ENCODE peak calls at places on chromosomes 13 and 19, in five cellular contexts. Q is IMR-90, J is A549, L is H1, C is HCT116. R is an unnamed sample.

GRCh38 chr13:69243366-69243765 is 864.3 kb upstream of the ATXN8OS start:
- DNase-seq in Q (no peak), J (no peak), L (no peak), C (no peak), R (no peak)

GRCh38 chr19:8302734-8303133 is 5.4 kb downstream of the CD320 start:
- DNase-seq in Q (no peak), J (no peak), L (no peak), C (no peak), R (no peak)

GRCh38 chr13:110644892-110645521 is 29.7 kb downstream of the NAXD start:
- DNase-seq in Q (peak), J (no peak), L (peak), C (no peak), R (no peak)

GRCh38 chr13:26948353-26948752 is 187.8 kb upstream of the GPR12 start:
- DNase-seq in Q (no peak), J (no peak), L (no peak), C (no peak), R (no peak)

GRCh38 chr13:43529796-43530195 is 257.0 kb downstream of the ENOX1 start:
- DNase-seq in Q (no peak), J (no peak), L (no peak), C (no peak), R (no peak)

GRCh38 chr19:49216076-49216475 is 58.5 kb downstream of the TRPM4 start:
- DNase-seq in Q (peak), J (no peak), L (no peak), C (no peak), R (no peak)

GRCh38 chr13:114068723-114069322 is 63.6 kb downstream of the RASA3 start:
- DNase-seq in Q (peak), J (no peak), L (no peak), C (no peak), R (no peak)

GRCh38 chr19:29054886-29055675 is 157.9 kb downstream of the UQCRFS1 start:
- DNase-seq in Q (no peak), J (no peak), L (no peak), C (no peak), R (no peak)

GRCh38 chr13:30346789-30347167 is 39.4 kb upstream of the KATNAL1 start:
- DNase-seq in Q (no peak), J (no peak), L (no peak), C (no peak), R (no peak)

GRCh38 chr13:107192289-107192688 is 624.4 kb upstream of the ARGLU1 start:
- DNase-seq in Q (peak), J (no peak), L (peak), C (no peak), R (peak)

GRCh38 chr13:43848250-43848649 is 31.3 kb downstream of the CCDC122 start:
- DNase-seq in Q (peak), J (no peak), L (no peak), C (no peak), R (peak)

GRCh38 chr13:60282708-60283107 is 114.3 kb upstream of the TDRD3 start:
- DNase-seq in Q (no peak), J (no peak), L (no peak), C (no peak), R (no peak)

GRCh38 chr19:18644144-18645034 is 7.6 kb downstream of the KLHL26 start:
- DNase-seq in Q (no peak), J (no peak), L (no peak), C (no peak), R (no peak)

GRCh38 chr19:43802216-43802951 is at the start of gene LYPD5:
- DNase-seq in Q (no peak), J (no peak), L (no peak), C (no peak), R (no peak)

GRCh38 chr19:29323046-29323971 is 110.4 kb upstream of the UQCRFS1 start:
- DNase-seq in Q (no peak), J (no peak), L (no peak), C (no peak), R (no peak)

GRCh38 chr13:91362908-91363307 is 15.4 kb downstream of the MIR17HG start:
- DNase-seq in Q (no peak), J (no peak), L (no peak), C (no peak), R (peak)

GRCh38 chr19:30439271-30439750 is 67.1 kb downstream of the ZNF536 start:
- DNase-seq in Q (no peak), J (no peak), L (no peak), C (no peak), R (no peak)

GRCh38 chr13:76016799-76017198 is 380.7 kb downstream of the LMO7 start:
- DNase-seq in Q (peak), J (no peak), L (no peak), C (peak), R (peak)

GRCh38 chr13:75345191-75345590 is 136.8 kb downstream of the TBC1D4 start:
- DNase-seq in Q (peak), J (no peak), L (no peak), C (no peak), R (no peak)

GRCh38 chr19:41416194-41416674 is 10.9 kb downstream of the B3GNT8 start:
- DNase-seq in Q (no peak), J (no peak), L (no peak), C (no peak), R (no peak)

GRCh38 chr13:21913010-21913409 is 242.1 kb downstream of the FGF9 start:
- DNase-seq in Q (peak), J (no peak), L (no peak), C (peak), R (no peak)

GRCh38 chr13:106100261-106100919 is 435.1 kb downstream of the EFNB2 start:
- DNase-seq in Q (no peak), J (peak), L (peak), C (peak), R (no peak)

GRCh38 chr19:2636897-2637683 is 65.4 kb downstream of the GNG7 start:
- DNase-seq in Q (peak), J (peak), L (no peak), C (no peak), R (peak)

GRCh38 chr13:108266316-108266936 is 3.1 kb upstream of the TNFSF13B start:
- DNase-seq in Q (no peak), J (no peak), L (no peak), C (no peak), R (no peak)

GRCh38 chr19:51607920-51608562 is 22.2 kb downstream of the SIGLEC5 start:
- DNase-seq in Q (peak), J (no peak), L (peak), C (peak), R (peak)

GRCh38 chr19:30802424-30803013 is 430.3 kb downstream of the ZNF536 start:
- DNase-seq in Q (no peak), J (no peak), L (no peak), C (no peak), R (no peak)

GRCh38 chr13:76992548-76993001 is 694 bp downstream of the CLN5 start:
- DNase-seq in Q (peak), J (peak), L (no peak), C (no peak), R (no peak)

GRCh38 chr13:73730014-73730413 is 404.2 kb downstream of the KLF12 start:
- DNase-seq in Q (no peak), J (no peak), L (no peak), C (no peak), R (no peak)

GRCh38 chr19:36257512-36257876 is 42.6 kb downstream of the ZNF146 start:
- DNase-seq in Q (no peak), J (no peak), L (no peak), C (no peak), R (no peak)

GRCh38 chr13:29507356-29507755 is 88.1 kb downstream of the SLC7A1 start:
- DNase-seq in Q (no peak), J (no peak), L (no peak), C (no peak), R (no peak)

GRCh38 chr19:10001899-10002298 is 8.4 kb downstream of the COL5A3 start:
- DNase-seq in Q (no peak), J (no peak), L (no peak), C (no peak), R (peak)

GRCh38 chr13:33543631-33544030 is 258.1 kb upstream of the STARD13 start:
- DNase-seq in Q (no peak), J (no peak), L (no peak), C (no peak), R (no peak)

GRCh38 chr19:18649371-18650047 is 12.7 kb downstream of the KLHL26 start:
- DNase-seq in Q (peak), J (no peak), L (no peak), C (no peak), R (no peak)

GRCh38 chr19:5694167-5694951 is 4.3 kb downstream of the RPL36 start:
- DNase-seq in Q (no peak), J (no peak), L (no peak), C (no peak), R (no peak)

GRCh38 chr13:34201050-34201913 is 383.3 kb downstream of the RFC3 start:
- DNase-seq in Q (peak), J (peak), L (no peak), C (no peak), R (peak)

GRCh38 chr13:111265701-111266035 is 54.8 kb upstream of the TEX29 start:
- DNase-seq in Q (no peak), J (no peak), L (no peak), C (no peak), R (no peak)

GRCh38 chr13:108276060-108276459 is 6.5 kb downstream of the TNFSF13B start:
- DNase-seq in Q (no peak), J (no peak), L (no peak), C (no peak), R (no peak)

GRCh38 chr13:107993239-107993948 is 221.9 kb downstream of the LIG4 start:
- DNase-seq in Q (no peak), J (no peak), L (no peak), C (no peak), R (no peak)

GRCh38 chr13:50387124-50387581 is 371.9 kb downstream of the KCNRG start:
- DNase-seq in Q (peak), J (no peak), L (no peak), C (no peak), R (peak)
- TF ChIP-seq CEBPB in Q (no peak), J (no peak), L (no peak), C (no peak), R (no peak)

GRCh38 chr19:47228937-47229673 is 1.9 kb downstream of the BBC3 start:
- DNase-seq in Q (peak), J (no peak), L (no peak), C (no peak), R (peak)
- TF ChIP-seq CEBPB in Q (no peak), J (no peak), L (no peak), C (no peak), R (no peak)

GRCh38 chr19:53467503-53468262 is at the start of gene ZNF813:
- DNase-seq in Q (peak), J (peak), L (peak), C (no peak), R (peak)
- TF ChIP-seq CEBPB in Q (no peak), J (no peak), L (no peak), C (no peak), R (no peak)

DNA sequence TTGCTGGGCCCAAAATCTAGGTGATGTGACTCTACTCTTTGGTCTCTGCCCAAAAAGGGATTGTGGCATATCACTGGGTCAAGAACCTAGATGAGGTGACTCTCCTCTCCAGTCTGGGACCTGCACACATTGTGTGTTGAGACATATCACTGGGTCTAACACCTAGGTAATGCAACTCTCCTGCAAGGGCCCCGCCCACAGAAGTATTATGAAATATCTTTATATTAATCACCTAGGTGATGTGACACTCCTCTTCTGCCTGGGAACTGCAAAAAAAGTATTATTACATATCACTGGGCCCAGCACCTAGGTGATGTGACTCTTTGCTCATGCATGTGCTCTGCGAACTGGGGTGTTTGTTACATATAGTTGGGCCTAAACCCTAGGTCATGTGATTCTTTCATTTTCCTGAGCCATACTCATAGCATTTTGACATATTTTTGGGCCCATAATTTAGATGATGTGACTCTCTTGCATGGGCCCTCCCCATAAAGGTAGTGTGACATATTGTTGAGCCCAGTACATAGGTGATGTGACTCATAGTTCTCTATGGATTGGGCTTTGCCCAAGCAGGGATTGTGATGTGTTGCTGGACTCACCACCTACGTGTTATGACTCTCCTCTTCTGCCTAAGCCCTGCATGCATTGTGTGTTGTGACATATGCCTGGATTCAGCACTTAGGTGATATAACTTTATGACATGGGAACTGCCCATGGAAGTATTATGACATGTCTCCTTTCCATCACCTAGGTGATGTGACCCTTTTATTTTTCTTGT is 11.2 kb upstream of the ZNF681 start:
- DNase-seq in Q (no peak), J (no peak), L (no peak), C (no peak), R (no peak)
- TF ChIP-seq CEBPB in Q (no peak), J (no peak), L (no peak), C (no peak), R (no peak)

GRCh38 chr19:37594982-37595382 is 306 bp downstream of the ZNF540 start:
- DNase-seq in Q (peak), J (peak), L (no peak), C (no peak), R (no peak)
- TF ChIP-seq CEBPB in Q (no peak), J (no peak), L (no peak), C (no peak), R (no peak)

R was measured in HepG2.